ENCODE peak calls at places on chromosomes 3 and 15, in five cellular contexts. One of them, this sample, is unnamed.

GRCh38 chr15:32774022-32774421 is 56.2 kb downstream of the GREM1 start:
- DNase-seq in K562: no peak
- DNase-seq in IMR-90: peak
- DNase-seq in upper lobe of left lung: no peak
- DNase-seq in H1: no peak
- DNase-seq in this sample: no peak

GRCh38 chr15:68808770-68809169 is 11.9 kb downstream of the ANP32A start:
- DNase-seq in K562: no peak
- DNase-seq in IMR-90: no peak
- DNase-seq in upper lobe of left lung: no peak
- DNase-seq in H1: peak
- DNase-seq in this sample: no peak

GRCh38 chr3:33718595-33718907 is 497 bp upstream of the CLASP2 start:
- DNase-seq in K562: no peak
- DNase-seq in IMR-90: no peak
- DNase-seq in upper lobe of left lung: no peak
- DNase-seq in H1: peak
- DNase-seq in this sample: no peak

GRCh38 chr3:9141903-9142302 is 107.5 kb downstream of the SRGAP3 start:
- DNase-seq in K562: no peak
- DNase-seq in IMR-90: no peak
- DNase-seq in upper lobe of left lung: no peak
- DNase-seq in H1: no peak
- DNase-seq in this sample: no peak

GRCh38 chr3:17232442-17232841 is 347.7 kb downstream of the PLCL2 start:
- DNase-seq in K562: no peak
- DNase-seq in IMR-90: no peak
- DNase-seq in upper lobe of left lung: no peak
- DNase-seq in H1: no peak
- DNase-seq in this sample: no peak

GRCh38 chr15:47708595-47708994 is 8.7 kb upstream of the SEMA6D start:
- DNase-seq in K562: no peak
- DNase-seq in IMR-90: no peak
- DNase-seq in upper lobe of left lung: no peak
- DNase-seq in H1: no peak
- DNase-seq in this sample: no peak

GRCh38 chr3:55558316-55558715 is 71.2 kb upstream of the WNT5A start:
- DNase-seq in K562: no peak
- DNase-seq in IMR-90: peak
- DNase-seq in upper lobe of left lung: no peak
- DNase-seq in H1: no peak
- DNase-seq in this sample: no peak

GRCh38 chr3:33372218-33373081 is 67.8 kb downstream of the UBP1 start:
- DNase-seq in K562: peak
- DNase-seq in IMR-90: peak
- DNase-seq in upper lobe of left lung: no peak
- DNase-seq in H1: peak
- DNase-seq in this sample: no peak

GRCh38 chr3:39639344-39640236 is 169.8 kb upstream of the MYRIP start:
- DNase-seq in K562: peak
- DNase-seq in IMR-90: peak
- DNase-seq in upper lobe of left lung: peak
- DNase-seq in H1: no peak
- DNase-seq in this sample: no peak

GRCh38 chr3:11238880-11239279 is 33.3 kb upstream of the ATG7 start:
- DNase-seq in K562: no peak
- DNase-seq in IMR-90: peak
- DNase-seq in upper lobe of left lung: no peak
- DNase-seq in H1: no peak
- DNase-seq in this sample: no peak

GRCh38 chr3:167920747-167921146 is 175.0 kb downstream of the GOLIM4 start:
- DNase-seq in K562: no peak
- DNase-seq in IMR-90: no peak
- DNase-seq in upper lobe of left lung: no peak
- DNase-seq in H1: no peak
- DNase-seq in this sample: no peak

GRCh38 chr3:178389258-178389657 is 147.0 kb upstream of the KCNMB2 start:
- DNase-seq in K562: no peak
- DNase-seq in IMR-90: no peak
- DNase-seq in upper lobe of left lung: no peak
- DNase-seq in H1: no peak
- DNase-seq in this sample: no peak

GRCh38 chr15:50543556-50543955 is 2.9 kb downstream of the USP50 start:
- DNase-seq in K562: no peak
- DNase-seq in IMR-90: peak
- DNase-seq in upper lobe of left lung: no peak
- DNase-seq in H1: no peak
- DNase-seq in this sample: no peak

GRCh38 chr3:33004205-33004604 is 52.8 kb downstream of the CCR4 start:
- DNase-seq in K562: no peak
- DNase-seq in IMR-90: no peak
- DNase-seq in upper lobe of left lung: no peak
- DNase-seq in H1: no peak
- DNase-seq in this sample: no peak

GRCh38 chr15:73753250-73754130 is at the start of gene INSYN1:
- DNase-seq in K562: no peak
- DNase-seq in IMR-90: no peak
- DNase-seq in upper lobe of left lung: peak
- DNase-seq in H1: peak
- DNase-seq in this sample: no peak

GRCh38 chr15:49427369-49427768 is 4.3 kb downstream of the FGF7 start:
- DNase-seq in K562: no peak
- DNase-seq in IMR-90: no peak
- DNase-seq in upper lobe of left lung: no peak
- DNase-seq in H1: no peak
- DNase-seq in this sample: no peak

GRCh38 chr3:73681610-73682009 is 56.9 kb upstream of the PDZRN3 start:
- DNase-seq in K562: no peak
- DNase-seq in IMR-90: peak
- DNase-seq in upper lobe of left lung: no peak
- DNase-seq in H1: no peak
- DNase-seq in this sample: no peak

GRCh38 chr15:64897345-64897985 is 14.2 kb upstream of the ANKDD1A start:
- DNase-seq in K562: peak
- DNase-seq in IMR-90: peak
- DNase-seq in upper lobe of left lung: peak
- DNase-seq in H1: no peak
- DNase-seq in this sample: no peak

GRCh38 chr15:92391640-92392039 is 2.0 kb upstream of the ST8SIA2 start:
- DNase-seq in K562: peak
- DNase-seq in IMR-90: peak
- DNase-seq in upper lobe of left lung: no peak
- DNase-seq in H1: peak
- DNase-seq in this sample: no peak

GRCh38 chr15:82571722-82572222 is 31.5 kb upstream of the RPS17 start:
- DNase-seq in K562: peak
- DNase-seq in IMR-90: peak
- DNase-seq in upper lobe of left lung: peak
- DNase-seq in H1: peak
- DNase-seq in this sample: peak

GRCh38 chr3:51710631-51711351 is 3.9 kb downstream of the GRM2 start:
- DNase-seq in K562: peak
- DNase-seq in IMR-90: no peak
- DNase-seq in upper lobe of left lung: no peak
- DNase-seq in H1: no peak
- DNase-seq in this sample: no peak

GRCh38 chr15:91853501-91853967 is at the start of gene SLCO3A1:
- DNase-seq in K562: peak
- DNase-seq in IMR-90: peak
- DNase-seq in upper lobe of left lung: peak
- DNase-seq in H1: no peak
- DNase-seq in this sample: no peak

GRCh38 chr15:64146041-64146440 is 5.5 kb upstream of the SNX22 start:
- DNase-seq in K562: no peak
- DNase-seq in IMR-90: no peak
- DNase-seq in upper lobe of left lung: no peak
- DNase-seq in H1: no peak
- DNase-seq in this sample: no peak

GRCh38 chr3:140403559-140403958 is 274.3 kb upstream of the TRIM42 start:
- DNase-seq in K562: no peak
- DNase-seq in IMR-90: no peak
- DNase-seq in upper lobe of left lung: peak
- DNase-seq in H1: no peak
- DNase-seq in this sample: no peak

GRCh38 chr15:70060214-70061085 is 37.3 kb downstream of the TLE3 start:
- DNase-seq in K562: no peak
- DNase-seq in IMR-90: no peak
- DNase-seq in upper lobe of left lung: no peak
- DNase-seq in H1: no peak
- DNase-seq in this sample: no peak

GRCh38 chr3:33855884-33856546 is 57.6 kb downstream of the PDCD6IP start:
- DNase-seq in K562: no peak
- DNase-seq in IMR-90: no peak
- DNase-seq in upper lobe of left lung: no peak
- DNase-seq in H1: no peak
- DNase-seq in this sample: no peak

GRCh38 chr3:170962426-170962825 is 54.0 kb upstream of the EIF5A2 start:
- DNase-seq in K562: no peak
- DNase-seq in IMR-90: no peak
- DNase-seq in upper lobe of left lung: no peak
- DNase-seq in H1: no peak
- DNase-seq in this sample: no peak

GRCh38 chr3:183275418-183275817 is 22.4 kb downstream of the B3GNT5 start:
- DNase-seq in K562: peak
- DNase-seq in IMR-90: peak
- DNase-seq in upper lobe of left lung: no peak
- DNase-seq in H1: no peak
- DNase-seq in this sample: no peak

GRCh38 chr15:63630036-63630751 is 33.0 kb downstream of the FBXL22 start:
- DNase-seq in K562: no peak
- DNase-seq in IMR-90: no peak
- DNase-seq in upper lobe of left lung: no peak
- DNase-seq in H1: no peak
- DNase-seq in this sample: no peak

GRCh38 chr3:65497846-65498245 is 540.9 kb downstream of the MAGI1 start:
- DNase-seq in K562: no peak
- DNase-seq in IMR-90: no peak
- DNase-seq in upper lobe of left lung: no peak
- DNase-seq in H1: no peak
- DNase-seq in this sample: no peak

GRCh38 chr3:151843275-151843674 is 29.4 kb downstream of the AADAC start:
- DNase-seq in K562: peak
- DNase-seq in IMR-90: peak
- DNase-seq in upper lobe of left lung: no peak
- DNase-seq in H1: no peak
- DNase-seq in this sample: no peak

GRCh38 chr15:77126516-77126915 is 55.6 kb upstream of the TSPAN3 start:
- DNase-seq in K562: no peak
- DNase-seq in IMR-90: no peak
- DNase-seq in upper lobe of left lung: no peak
- DNase-seq in H1: no peak
- DNase-seq in this sample: no peak

GRCh38 chr3:152583913-152584312 is 251.0 kb upstream of the P2RY1 start:
- DNase-seq in K562: no peak
- DNase-seq in IMR-90: no peak
- DNase-seq in upper lobe of left lung: no peak
- DNase-seq in H1: no peak
- DNase-seq in this sample: no peak

GRCh38 chr3:30305021-30305420 is 301.4 kb upstream of the TGFBR2 start:
- DNase-seq in K562: no peak
- DNase-seq in IMR-90: no peak
- DNase-seq in upper lobe of left lung: no peak
- DNase-seq in H1: no peak
- DNase-seq in this sample: no peak

GRCh38 chr15:67063689-67064606 is 1.5 kb upstream of the SMAD3 start:
- DNase-seq in K562: peak
- DNase-seq in IMR-90: peak
- DNase-seq in upper lobe of left lung: peak
- DNase-seq in H1: peak
- DNase-seq in this sample: no peak
- H3K4me3 ChIP-seq in K562: peak
- H3K4me3 ChIP-seq in IMR-90: no peak
- H3K4me3 ChIP-seq in upper lobe of left lung: peak
- H3K4me3 ChIP-seq in H1: peak
- H3K4me3 ChIP-seq in this sample: no peak

GRCh38 chr3:21672303-21672702 is 78.7 kb downstream of the ZNF385D start:
- DNase-seq in K562: no peak
- DNase-seq in IMR-90: peak
- DNase-seq in upper lobe of left lung: no peak
- DNase-seq in H1: no peak
- DNase-seq in this sample: no peak
- TF ChIP-seq POLR2A in K562: no peak
- TF ChIP-seq POLR2A in IMR-90: no peak
- TF ChIP-seq POLR2A in upper lobe of left lung: no peak
- TF ChIP-seq POLR2A in H1: no peak
- TF ChIP-seq POLR2A in this sample: no peak

GRCh38 chr15:78979456-78980320 is 34.8 kb upstream of the CTSH start:
- DNase-seq in K562: peak
- DNase-seq in IMR-90: peak
- DNase-seq in upper lobe of left lung: peak
- DNase-seq in H1: peak
- DNase-seq in this sample: no peak
- H3K4me3 ChIP-seq in K562: no peak
- H3K4me3 ChIP-seq in IMR-90: no peak
- H3K4me3 ChIP-seq in upper lobe of left lung: no peak
- H3K4me3 ChIP-seq in H1: no peak
- H3K4me3 ChIP-seq in this sample: no peak

DNA sequence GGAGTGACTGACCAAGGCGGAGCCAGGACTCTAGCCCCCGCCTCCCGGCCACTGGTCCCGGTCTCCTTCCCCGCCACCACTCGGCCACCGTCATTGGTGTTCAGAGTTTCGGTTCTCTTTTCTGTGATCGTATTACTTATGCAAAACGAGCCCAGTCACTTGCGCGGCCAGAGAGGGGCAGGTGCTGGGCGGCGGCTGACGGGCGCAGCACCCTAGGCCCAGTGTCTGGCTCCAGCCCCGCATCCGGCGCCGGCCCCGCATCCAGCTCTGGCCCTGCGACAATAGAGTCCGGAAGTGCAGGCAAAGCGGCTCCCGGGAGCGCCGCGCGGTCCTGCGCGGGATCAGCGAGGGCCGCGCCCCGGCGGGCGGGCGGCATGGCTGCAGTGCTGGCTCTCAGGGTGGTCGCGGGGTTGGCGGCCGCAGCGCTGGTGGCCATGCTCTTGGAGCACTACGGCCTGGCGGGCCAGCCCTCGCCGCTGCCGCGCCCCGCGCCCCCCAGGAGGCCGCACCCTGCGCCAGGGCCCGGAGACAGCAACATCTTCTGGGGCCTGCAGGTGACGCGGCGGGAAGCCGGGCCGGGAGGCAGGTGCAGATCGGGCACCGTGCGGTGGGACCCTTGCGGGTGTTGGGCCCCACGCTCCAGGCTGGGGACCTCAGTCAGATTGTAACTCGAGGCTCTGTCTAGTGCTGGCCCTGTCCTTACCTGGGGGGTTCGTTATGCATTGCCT is at the start of gene TMEM62:
- DNase-seq in K562: peak
- DNase-seq in IMR-90: peak
- DNase-seq in upper lobe of left lung: peak
- DNase-seq in H1: peak
- DNase-seq in this sample: no peak
- TF ChIP-seq POLR2A in K562: peak
- TF ChIP-seq POLR2A in IMR-90: no peak
- TF ChIP-seq POLR2A in upper lobe of left lung: peak
- TF ChIP-seq POLR2A in H1: no peak
- TF ChIP-seq POLR2A in this sample: no peak

This sample was measured in vagina.